ENCODE peak calls at places on chromosomes 7 and 10, in eight cellular contexts. I, K, J, E, O, B, H and L are unnamed samples.

GRCh38 chr7:47757946-47758371 is 176.0 kb upstream of the TNS3 start:
- DNase-seq in H (no peak), K (peak), E (no peak), B (peak), I (no peak), J (peak), O (no peak), L (no peak)

GRCh38 chr10:100979821-100980272 is 7.5 kb downstream of the MRPL43 start:
- DNase-seq in J (no peak), B (no peak), H (no peak), E (no peak), I (no peak), O (peak), K (no peak), L (no peak)

GRCh38 chr10:77799352-77799751 is 127.2 kb downstream of the DLG5 start:
- DNase-seq in I (no peak), E (no peak), H (no peak), B (peak), J (no peak), K (no peak), O (no peak), L (no peak)

GRCh38 chr10:49605177-49605938 is 4.8 kb upstream of the SLC18A3 start:
- DNase-seq in J (no peak), K (no peak), I (no peak), O (no peak), H (no peak), E (no peak), B (no peak), L (no peak)

GRCh38 chr7:95491634-95492314 is 6.0 kb downstream of the ASB4 start:
- DNase-seq in J (peak), E (no peak), H (peak), K (no peak), I (no peak), O (no peak), B (no peak), L (no peak)

GRCh38 chr10:95360122-95360715 is 69.4 kb upstream of the PDLIM1 start:
- DNase-seq in K (no peak), O (no peak), J (no peak), I (no peak), E (no peak), B (peak), H (peak), L (no peak)

GRCh38 chr10:7333995-7334964 is 76.6 kb downstream of the SFMBT2 start:
- DNase-seq in H (no peak), J (no peak), E (no peak), I (no peak), O (no peak), B (peak), K (no peak), L (no peak)

GRCh38 chr7:5636914-5637313 is 144.5 kb downstream of the RNF216 start:
- DNase-seq in J (peak), H (peak), B (peak), E (no peak), O (peak), K (peak), I (no peak), L (no peak)

GRCh38 chr7:115099906-115100305 is 178.0 kb downstream of the MDFIC start:
- DNase-seq in I (no peak), O (no peak), J (no peak), H (peak), E (no peak), K (no peak), B (peak), L (no peak)

GRCh38 chr10:14186245-14186644 is 144.5 kb downstream of the FRMD4A start:
- DNase-seq in H (peak), K (no peak), O (no peak), I (no peak), B (peak), E (no peak), J (no peak), L (no peak)

GRCh38 chr7:5282464-5283316 is at the start of gene SLC29A4:
- DNase-seq in I (no peak), B (no peak), J (peak), K (no peak), E (no peak), H (peak), O (no peak), L (no peak)

GRCh38 chr7:85488406-85488805 is 301.6 kb upstream of the SEMA3D start:
- DNase-seq in O (no peak), J (no peak), B (no peak), E (no peak), I (no peak), K (no peak), H (no peak), L (no peak)

GRCh38 chr7:113071465-113071864 is 15.2 kb downstream of the GPR85 start:
- DNase-seq in J (peak), E (no peak), K (no peak), I (no peak), H (no peak), B (peak), O (no peak), L (no peak)

GRCh38 chr10:23053036-23053435 is 42.3 kb upstream of the MSRB2 start:
- DNase-seq in I (no peak), B (no peak), K (no peak), E (no peak), H (peak), J (no peak), O (no peak), L (no peak)

GRCh38 chr10:92413011-92413410 is 122.0 kb downstream of the MARCHF5 start:
- DNase-seq in I (no peak), B (no peak), J (no peak), O (no peak), H (no peak), E (no peak), K (no peak), L (no peak)

GRCh38 chr7:110224643-110225042 is 866.3 kb upstream of the LRRN3 start:
- DNase-seq in I (no peak), H (peak), E (no peak), O (no peak), J (no peak), K (no peak), B (peak), L (no peak)

GRCh38 chr7:112421666-112422486 is 28.4 kb upstream of the IFRD1 start:
- DNase-seq in B (no peak), K (no peak), I (no peak), O (no peak), E (no peak), H (peak), J (no peak), L (no peak)

GRCh38 chr7:122225874-122226273 is 78.7 kb downstream of the FEZF1 start:
- DNase-seq in H (no peak), K (no peak), E (no peak), I (no peak), B (no peak), O (no peak), J (no peak), L (no peak)

GRCh38 chr7:23418046-23418445 is 52.2 kb downstream of the IGF2BP3 start:
- DNase-seq in B (peak), I (no peak), O (no peak), E (no peak), K (no peak), J (no peak), H (no peak), L (no peak)

GRCh38 chr10:110681023-110681681 is 37.0 kb downstream of the RBM20 start:
- DNase-seq in J (peak), E (no peak), K (no peak), O (no peak), H (peak), I (peak), B (peak), L (peak)

GRCh38 chr10:61897671-61898434 is 3.6 kb upstream of the ARID5B start:
- DNase-seq in I (no peak), H (peak), E (no peak), B (peak), O (peak), J (peak), K (peak), L (no peak)

GRCh38 chr7:93578762-93579161 is 4.2 kb upstream of the CALCR start:
- DNase-seq in I (no peak), O (no peak), J (no peak), K (no peak), E (no peak), B (no peak), H (peak), L (no peak)

GRCh38 chr7:11831727-11832495 is at the start of gene THSD7A:
- DNase-seq in O (peak), H (peak), K (no peak), B (peak), E (no peak), I (peak), J (peak), L (peak)

GRCh38 chr7:65489260-65489767 is 115.7 kb downstream of the ZNF92 start:
- DNase-seq in K (no peak), O (no peak), E (no peak), J (no peak), B (no peak), H (no peak), I (no peak), L (no peak)

GRCh38 chr7:36389371-36390198 is at the start of gene ANLN:
- DNase-seq in I (peak), B (peak), K (peak), O (peak), J (peak), H (peak), E (peak), L (peak)

GRCh38 chr10:57898231-57898630 is 369.5 kb downstream of the IPMK start:
- DNase-seq in K (no peak), J (peak), H (no peak), E (no peak), B (no peak), O (no peak), I (no peak), L (no peak)

GRCh38 chr7:47301078-47301477 is 280.8 kb downstream of the TNS3 start:
- DNase-seq in J (no peak), I (no peak), H (no peak), K (no peak), B (no peak), O (no peak), E (no peak), L (no peak)

GRCh38 chr7:30977896-30978564 is 14.3 kb downstream of the GHRHR start:
- DNase-seq in K (no peak), O (peak), J (peak), B (peak), E (no peak), H (peak), I (no peak), L (no peak)

GRCh38 chr7:73528204-73528603 is 6.1 kb upstream of the BAZ1B start:
- DNase-seq in H (no peak), O (no peak), B (no peak), E (no peak), K (no peak), J (no peak), I (no peak), L (no peak)

GRCh38 chr10:3330687-3331086 is 158.1 kb upstream of the PITRM1 start:
- DNase-seq in I (no peak), O (no peak), E (no peak), K (peak), J (no peak), H (peak), B (peak), L (no peak)

GRCh38 chr7:80153446-80153845 is 18.8 kb downstream of the GNAI1 start:
- DNase-seq in H (no peak), O (no peak), B (peak), K (no peak), J (no peak), I (no peak), E (no peak), L (no peak)

GRCh38 chr7:16916733-16917132 is 35.0 kb upstream of the AGR3 start:
- DNase-seq in I (no peak), O (no peak), B (no peak), E (no peak), J (no peak), H (no peak), K (no peak), L (no peak)

GRCh38 chr10:77304192-77304591 is 333.4 kb downstream of the KCNMA1 start:
- DNase-seq in J (no peak), I (no peak), O (no peak), K (no peak), E (no peak), B (no peak), H (no peak), L (no peak)

GRCh38 chr7:157139142-157140117 is 704 bp downstream of the UBE3C start:
- DNase-seq in I (peak), E (no peak), J (peak), K (no peak), O (peak), B (peak), H (peak), L (no peak)

GRCh38 chr7:76356823-76357222 is 2.0 kb downstream of the YWHAG start:
- DNase-seq in J (peak), H (peak), K (no peak), O (peak), E (no peak), B (peak), I (no peak), L (no peak)

GRCh38 chr10:15196335-15196834 is 27.9 kb upstream of the NMT2 start:
- DNase-seq in H (no peak), E (no peak), O (no peak), K (no peak), I (no peak), B (no peak), J (no peak), L (no peak)

GRCh38 chr10:2873769-2874168 is 193.6 kb upstream of the PFKP start:
- DNase-seq in K (no peak), J (no peak), H (no peak), O (no peak), B (no peak), I (no peak), E (no peak), L (no peak)

GRCh38 chr7:1735262-1735661 is 65.2 kb downstream of the ELFN1 start:
- DNase-seq in J (no peak), E (no peak), B (no peak), K (no peak), I (no peak), O (no peak), H (no peak), L (no peak)
- TF ChIP-seq POLR2A in J (no peak), E (no peak), B (no peak), K (no peak), I (no peak), O (no peak), H (no peak), L (no peak)

DNA sequence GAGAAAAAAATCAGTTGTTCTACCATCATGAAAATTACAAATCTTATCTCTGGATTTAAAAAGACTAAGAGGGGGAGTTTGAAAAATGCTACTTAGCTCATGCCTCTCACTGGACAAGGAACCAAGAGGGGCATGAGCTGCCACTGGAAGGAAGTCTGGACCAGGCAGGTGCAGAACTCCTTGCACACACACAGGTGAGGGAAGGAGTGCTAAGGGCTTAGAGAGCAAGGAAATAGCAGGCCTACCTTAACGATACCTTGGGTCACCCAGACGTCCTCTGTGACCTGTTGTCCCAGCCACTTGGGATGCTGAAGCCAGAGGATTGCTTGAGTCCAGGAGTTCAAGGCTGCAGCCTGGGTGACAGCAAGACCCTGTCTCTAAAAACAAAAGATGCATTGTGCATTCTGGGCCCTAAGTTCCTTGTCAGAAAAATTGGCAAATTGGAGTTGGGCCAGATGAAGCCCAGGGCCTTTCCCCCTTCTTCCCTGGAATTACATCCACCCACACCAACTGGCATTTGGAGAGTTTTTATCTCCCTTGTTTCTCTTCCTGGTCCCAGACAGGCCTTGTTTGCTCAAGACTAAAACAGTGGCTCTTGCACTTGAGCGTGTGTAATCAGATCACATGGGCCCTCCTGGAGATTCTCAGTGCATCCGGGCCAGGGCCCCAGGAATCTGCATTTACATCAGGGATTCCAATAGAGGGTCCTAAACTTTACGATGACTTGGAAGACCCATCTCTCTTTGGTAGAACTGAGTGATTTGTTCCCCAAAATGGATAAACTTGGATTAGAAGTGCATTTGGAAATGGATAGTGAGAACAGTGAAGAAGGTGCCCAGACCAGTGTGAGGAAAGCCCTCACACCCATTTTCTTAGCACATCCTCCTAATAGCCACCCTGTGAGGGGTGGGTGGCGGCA is 3.0 kb downstream of the DDIT4 start:
- DNase-seq in E (no peak), I (no peak), B (peak), O (no peak), K (no peak), J (peak), H (peak), L (no peak)
- TF ChIP-seq POLR2A in E (no peak), I (peak), B (peak), O (peak), K (peak), J (no peak), H (peak), L (peak)

DNA sequence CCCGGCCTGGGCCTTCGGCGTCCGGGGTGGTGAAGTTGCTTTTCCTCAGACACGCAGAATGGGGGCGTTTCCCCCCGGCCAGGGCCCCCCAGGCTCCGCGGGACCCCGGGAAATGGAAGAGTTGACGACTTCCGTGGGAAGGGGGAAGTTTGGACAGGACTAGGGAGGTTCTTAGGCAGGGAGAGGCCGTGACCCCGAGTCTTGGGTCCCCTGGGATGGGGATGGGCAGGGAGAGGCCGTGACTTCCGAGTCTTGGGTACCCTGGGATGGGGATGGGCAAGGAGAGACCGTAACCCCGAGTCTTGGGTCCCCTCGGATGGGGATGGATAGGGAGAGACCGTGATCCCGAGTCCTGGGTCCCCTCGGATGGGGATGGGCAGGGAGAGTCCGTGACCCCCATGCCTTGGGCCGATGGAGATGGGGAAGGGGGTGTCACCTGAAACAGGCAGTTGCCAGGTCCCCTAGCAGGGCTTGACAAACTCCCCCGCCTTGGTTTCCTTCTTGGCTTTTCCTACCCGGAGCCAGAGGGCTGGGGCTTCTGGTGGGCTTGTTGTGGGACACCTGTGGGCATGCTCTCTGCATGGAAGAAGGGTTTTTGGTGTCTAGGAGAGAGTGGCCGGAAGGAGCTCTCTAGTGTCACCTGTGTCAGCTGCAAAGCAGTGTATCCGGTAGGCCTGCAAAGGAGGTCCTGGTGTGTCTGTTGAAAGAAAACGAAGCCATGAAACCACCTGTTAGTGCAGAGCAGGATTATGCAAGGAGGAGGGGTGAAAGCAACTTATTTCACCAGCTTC is 1.1 kb downstream of the TRRAP start:
- DNase-seq in I (no peak), K (no peak), J (peak), E (no peak), H (peak), O (no peak), B (peak), L (peak)
- TF ChIP-seq POLR2A in I (peak), K (no peak), J (peak), E (no peak), H (no peak), O (no peak), B (no peak), L (no peak)

GRCh38 chr10:102420810-102421644 is at the start of gene FBXL15:
- DNase-seq in I (peak), K (peak), H (peak), E (peak), B (peak), O (peak), J (peak), L (peak)
- TF ChIP-seq POLR2A in I (peak), K (peak), H (peak), E (no peak), B (peak), O (no peak), J (peak), L (peak)